ENCODE peak calls at places on chromosomes 13 and 19, in six cellular contexts. One of them, this sample, is unnamed.

GRCh38 chr13:110258876-110259631 is 47.9 kb downstream of the COL4A1 start:
- DNase-seq in keratinocyte: no peak
- DNase-seq in breast epithelium: no peak
- DNase-seq in stomach: no peak
- DNase-seq in AG04450: no peak
- DNase-seq in Peyer's patch: no peak
- DNase-seq in this sample: no peak

GRCh38 chr13:19959141-19959830 is 759 bp downstream of the ZMYM2 start:
- DNase-seq in stomach: peak
- DNase-seq in breast epithelium: peak
- DNase-seq in keratinocyte: no peak
- DNase-seq in AG04450: no peak
- DNase-seq in Peyer's patch: peak
- DNase-seq in this sample: peak

GRCh38 chr13:75180805-75181455 is 301.0 kb downstream of the TBC1D4 start:
- DNase-seq in Peyer's patch: no peak
- DNase-seq in breast epithelium: no peak
- DNase-seq in stomach: no peak
- DNase-seq in keratinocyte: no peak
- DNase-seq in AG04450: no peak
- DNase-seq in this sample: no peak

GRCh38 chr19:7554565-7554964 is 19.0 kb downstream of the PNPLA6 start:
- DNase-seq in Peyer's patch: no peak
- DNase-seq in breast epithelium: no peak
- DNase-seq in AG04450: no peak
- DNase-seq in stomach: no peak
- DNase-seq in keratinocyte: no peak
- DNase-seq in this sample: no peak

GRCh38 chr13:39506559-39507390 is 96.2 kb downstream of the LHFPL6 start:
- DNase-seq in AG04450: peak
- DNase-seq in keratinocyte: peak
- DNase-seq in breast epithelium: no peak
- DNase-seq in Peyer's patch: no peak
- DNase-seq in stomach: no peak
- DNase-seq in this sample: no peak

GRCh38 chr13:34162545-34162936 is 344.6 kb downstream of the RFC3 start:
- DNase-seq in stomach: no peak
- DNase-seq in breast epithelium: no peak
- DNase-seq in Peyer's patch: no peak
- DNase-seq in keratinocyte: no peak
- DNase-seq in AG04450: no peak
- DNase-seq in this sample: no peak

GRCh38 chr13:70623260-70623659 is 515.0 kb upstream of the KLHL1 start:
- DNase-seq in AG04450: no peak
- DNase-seq in stomach: no peak
- DNase-seq in breast epithelium: no peak
- DNase-seq in keratinocyte: no peak
- DNase-seq in Peyer's patch: no peak
- DNase-seq in this sample: no peak

GRCh38 chr13:45113809-45114208 is 6.5 kb upstream of the GTF2F2 start:
- DNase-seq in breast epithelium: no peak
- DNase-seq in stomach: no peak
- DNase-seq in Peyer's patch: no peak
- DNase-seq in AG04450: no peak
- DNase-seq in keratinocyte: no peak
- DNase-seq in this sample: no peak

GRCh38 chr19:10104665-10105221 is 1.4 kb upstream of the PPAN start:
- DNase-seq in breast epithelium: no peak
- DNase-seq in keratinocyte: no peak
- DNase-seq in Peyer's patch: no peak
- DNase-seq in AG04450: no peak
- DNase-seq in stomach: no peak
- DNase-seq in this sample: no peak

GRCh38 chr13:74593688-74594087 is 459.5 kb upstream of the KLF12 start:
- DNase-seq in Peyer's patch: no peak
- DNase-seq in keratinocyte: no peak
- DNase-seq in breast epithelium: no peak
- DNase-seq in AG04450: no peak
- DNase-seq in stomach: no peak
- DNase-seq in this sample: no peak

GRCh38 chr13:106637519-106637918 is 69.6 kb upstream of the ARGLU1 start:
- DNase-seq in stomach: no peak
- DNase-seq in Peyer's patch: no peak
- DNase-seq in keratinocyte: no peak
- DNase-seq in AG04450: no peak
- DNase-seq in breast epithelium: no peak
- DNase-seq in this sample: no peak

GRCh38 chr19:35018379-35018778 is 11.9 kb upstream of the SCN1B start:
- DNase-seq in breast epithelium: no peak
- DNase-seq in stomach: no peak
- DNase-seq in AG04450: no peak
- DNase-seq in Peyer's patch: no peak
- DNase-seq in keratinocyte: no peak
- DNase-seq in this sample: no peak

GRCh38 chr19:40691421-40692211 is 1.2 kb upstream of the NUMBL start:
- DNase-seq in breast epithelium: no peak
- DNase-seq in Peyer's patch: no peak
- DNase-seq in keratinocyte: no peak
- DNase-seq in stomach: no peak
- DNase-seq in AG04450: no peak
- DNase-seq in this sample: no peak

GRCh38 chr13:33274264-33274663 is 11.3 kb downstream of the STARD13 start:
- DNase-seq in AG04450: no peak
- DNase-seq in stomach: no peak
- DNase-seq in keratinocyte: no peak
- DNase-seq in breast epithelium: no peak
- DNase-seq in Peyer's patch: no peak
- DNase-seq in this sample: no peak

GRCh38 chr13:97298816-97299215 is 76.7 kb downstream of the MBNL2 start:
- DNase-seq in breast epithelium: no peak
- DNase-seq in Peyer's patch: no peak
- DNase-seq in AG04450: no peak
- DNase-seq in keratinocyte: no peak
- DNase-seq in stomach: no peak
- DNase-seq in this sample: no peak

GRCh38 chr19:5953680-5954213 is 24.2 kb downstream of the RANBP3 start:
- DNase-seq in stomach: no peak
- DNase-seq in AG04450: no peak
- DNase-seq in Peyer's patch: no peak
- DNase-seq in keratinocyte: no peak
- DNase-seq in breast epithelium: no peak
- DNase-seq in this sample: no peak

GRCh38 chr19:33797821-33798633 is 1.4 kb downstream of the KCTD15 start:
- DNase-seq in Peyer's patch: peak
- DNase-seq in keratinocyte: no peak
- DNase-seq in AG04450: no peak
- DNase-seq in breast epithelium: no peak
- DNase-seq in stomach: peak
- DNase-seq in this sample: peak

GRCh38 chr19:17953316-17953801 is 13.5 kb upstream of the KCNN1 start:
- DNase-seq in breast epithelium: no peak
- DNase-seq in keratinocyte: no peak
- DNase-seq in Peyer's patch: no peak
- DNase-seq in stomach: no peak
- DNase-seq in AG04450: no peak
- DNase-seq in this sample: no peak

GRCh38 chr13:19061278-19061677 is 120.3 kb downstream of the TUBA3C start:
- DNase-seq in AG04450: no peak
- DNase-seq in breast epithelium: no peak
- DNase-seq in keratinocyte: no peak
- DNase-seq in stomach: no peak
- DNase-seq in Peyer's patch: no peak
- DNase-seq in this sample: no peak

GRCh38 chr19:29217591-29217990 is 4.6 kb upstream of the UQCRFS1 start:
- DNase-seq in AG04450: no peak
- DNase-seq in Peyer's patch: no peak
- DNase-seq in breast epithelium: no peak
- DNase-seq in stomach: no peak
- DNase-seq in keratinocyte: no peak
- DNase-seq in this sample: no peak

GRCh38 chr19:34669305-34669704 is 7.7 kb downstream of the SCGB2B2 start:
- DNase-seq in keratinocyte: no peak
- DNase-seq in breast epithelium: no peak
- DNase-seq in AG04450: no peak
- DNase-seq in Peyer's patch: no peak
- DNase-seq in stomach: peak
- DNase-seq in this sample: peak

GRCh38 chr19:38361633-38362075 is 12.7 kb upstream of the PSMD8 start:
- DNase-seq in Peyer's patch: peak
- DNase-seq in stomach: peak
- DNase-seq in breast epithelium: peak
- DNase-seq in keratinocyte: peak
- DNase-seq in AG04450: no peak
- DNase-seq in this sample: peak

GRCh38 chr13:61463027-61463426 is 47.4 kb upstream of the PCDH20 start:
- DNase-seq in Peyer's patch: no peak
- DNase-seq in AG04450: no peak
- DNase-seq in stomach: no peak
- DNase-seq in keratinocyte: no peak
- DNase-seq in breast epithelium: no peak
- DNase-seq in this sample: no peak

GRCh38 chr19:40705950-40706619 is 10.6 kb downstream of the COQ8B start:
- DNase-seq in stomach: no peak
- DNase-seq in AG04450: no peak
- DNase-seq in Peyer's patch: no peak
- DNase-seq in keratinocyte: no peak
- DNase-seq in breast epithelium: no peak
- DNase-seq in this sample: no peak

GRCh38 chr13:30186644-30187431 is 120.5 kb downstream of the KATNAL1 start:
- DNase-seq in AG04450: no peak
- DNase-seq in stomach: no peak
- DNase-seq in Peyer's patch: no peak
- DNase-seq in breast epithelium: no peak
- DNase-seq in keratinocyte: no peak
- DNase-seq in this sample: no peak

GRCh38 chr13:36536546-36536945 is 104.3 kb downstream of the CCNA1 start:
- DNase-seq in breast epithelium: no peak
- DNase-seq in keratinocyte: no peak
- DNase-seq in Peyer's patch: no peak
- DNase-seq in AG04450: no peak
- DNase-seq in stomach: no peak
- DNase-seq in this sample: no peak
- H3K4me3 ChIP-seq in breast epithelium: no peak
- H3K4me3 ChIP-seq in keratinocyte: no peak
- H3K4me3 ChIP-seq in Peyer's patch: no peak
- H3K4me3 ChIP-seq in AG04450: no peak
- H3K4me3 ChIP-seq in stomach: no peak
- H3K4me3 ChIP-seq in this sample: no peak

GRCh38 chr19:931860-932646 is 6.2 kb downstream of the ARID3A start:
- DNase-seq in AG04450: no peak
- DNase-seq in keratinocyte: no peak
- DNase-seq in Peyer's patch: no peak
- DNase-seq in breast epithelium: no peak
- DNase-seq in stomach: no peak
- DNase-seq in this sample: no peak
- H3K27ac ChIP-seq in AG04450: peak
- H3K27ac ChIP-seq in keratinocyte: no peak
- H3K27ac ChIP-seq in Peyer's patch: peak
- H3K27ac ChIP-seq in breast epithelium: no peak
- H3K27ac ChIP-seq in stomach: no peak
- H3K27ac ChIP-seq in this sample: no peak

DNA sequence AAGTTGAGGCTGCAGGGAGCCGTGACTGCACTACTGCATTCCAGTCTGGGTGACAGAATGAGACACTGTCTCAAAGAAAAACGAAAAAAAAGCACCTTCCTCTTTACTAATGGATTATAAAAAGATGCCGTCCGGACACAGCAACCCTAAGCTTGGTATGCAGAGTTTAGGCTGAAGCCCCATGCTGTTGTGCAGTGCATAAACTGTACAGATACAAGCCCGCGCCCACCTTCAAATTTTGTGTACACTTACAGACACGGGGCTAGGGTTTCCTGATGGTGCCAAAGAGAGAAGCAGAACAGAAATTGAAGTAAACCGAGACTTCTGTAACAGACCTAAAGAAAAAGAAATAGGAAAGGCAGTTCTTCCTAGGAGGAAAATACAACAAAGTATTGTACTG is 9.0 kb downstream of the LPAR6 start:
- DNase-seq in breast epithelium: no peak
- DNase-seq in AG04450: no peak
- DNase-seq in stomach: no peak
- DNase-seq in Peyer's patch: no peak
- DNase-seq in keratinocyte: no peak
- DNase-seq in this sample: no peak
- H3K4me3 ChIP-seq in breast epithelium: no peak
- H3K4me3 ChIP-seq in AG04450: no peak
- H3K4me3 ChIP-seq in stomach: no peak
- H3K4me3 ChIP-seq in Peyer's patch: no peak
- H3K4me3 ChIP-seq in keratinocyte: no peak
- H3K4me3 ChIP-seq in this sample: no peak

GRCh38 chr19:1068111-1069001 is 1.4 kb downstream of the ARHGAP45 start:
- DNase-seq in AG04450: no peak
- DNase-seq in stomach: no peak
- DNase-seq in keratinocyte: no peak
- DNase-seq in Peyer's patch: no peak
- DNase-seq in breast epithelium: no peak
- DNase-seq in this sample: no peak

GRCh38 chr19:1067341-1068103 is 555 bp downstream of the ARHGAP45 start:
- DNase-seq in stomach: no peak
- DNase-seq in keratinocyte: no peak
- DNase-seq in AG04450: no peak
- DNase-seq in Peyer's patch: no peak
- DNase-seq in breast epithelium: no peak
- DNase-seq in this sample: no peak

GRCh38 chr19:1070931-1071791 is 4.2 kb downstream of the ARHGAP45 start:
- DNase-seq in keratinocyte: no peak
- DNase-seq in Peyer's patch: no peak
- DNase-seq in breast epithelium: no peak
- DNase-seq in AG04450: no peak
- DNase-seq in stomach: no peak
- DNase-seq in this sample: no peak

GRCh38 chr19:1070576-1070930 is 3.6 kb downstream of the ARHGAP45 start:
- DNase-seq in breast epithelium: no peak
- DNase-seq in keratinocyte: no peak
- DNase-seq in Peyer's patch: no peak
- DNase-seq in AG04450: no peak
- DNase-seq in stomach: no peak
- DNase-seq in this sample: no peak

DNA sequence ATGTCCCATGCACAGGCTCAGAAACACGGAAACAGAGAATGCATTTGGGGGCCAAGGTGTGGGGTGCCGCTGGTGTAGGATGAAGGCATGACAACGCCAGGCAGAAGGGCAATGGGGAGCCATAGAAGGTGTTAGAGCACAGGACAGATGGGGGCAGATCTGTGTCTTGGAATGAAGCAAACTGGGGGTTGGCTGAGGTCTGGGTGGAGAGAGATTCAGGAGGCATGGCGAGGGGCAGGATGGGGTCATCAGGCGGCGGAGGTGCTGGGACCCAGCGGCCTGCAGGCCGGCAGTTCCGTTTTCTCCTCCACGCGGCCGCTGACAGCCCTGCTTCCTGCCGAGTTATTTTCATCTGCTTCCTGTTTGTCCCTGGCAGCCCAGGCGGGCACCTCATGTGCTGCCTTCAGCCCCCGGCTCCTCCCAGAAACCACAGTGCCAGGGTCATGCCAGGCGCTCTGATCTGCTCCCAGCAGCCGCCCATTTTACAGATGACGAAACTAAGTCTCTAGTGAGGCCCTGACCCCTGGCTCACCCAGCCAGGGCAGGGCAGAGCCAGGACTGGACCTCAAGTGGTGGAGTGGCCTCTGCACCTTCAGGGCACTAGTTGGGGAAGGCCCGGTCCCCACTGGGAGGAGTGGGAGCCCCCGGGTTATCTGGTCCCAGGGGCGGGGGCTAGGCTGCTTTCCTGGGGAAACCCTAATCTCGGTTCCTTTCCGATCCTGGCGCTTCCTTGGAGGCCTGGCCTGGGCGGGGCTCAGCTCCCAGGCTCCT is 2.2 kb downstream of the ARHGAP45 start:
- DNase-seq in keratinocyte: no peak
- DNase-seq in breast epithelium: no peak
- DNase-seq in stomach: peak
- DNase-seq in AG04450: no peak
- DNase-seq in Peyer's patch: no peak
- DNase-seq in this sample: peak
- H3K27ac ChIP-seq in keratinocyte: no peak
- H3K27ac ChIP-seq in breast epithelium: no peak
- H3K27ac ChIP-seq in stomach: peak
- H3K27ac ChIP-seq in AG04450: no peak
- H3K27ac ChIP-seq in Peyer's patch: peak
- H3K27ac ChIP-seq in this sample: peak